ENCODE peak calls at places on chromosomes 3 and 15, in five cellular contexts. One of them, this sample, is unnamed.

GRCh38 chr15:62483817-62484216 is 318.7 kb upstream of the C2CD4B start:
- DNase-seq in suprapubic skin: no peak
- DNase-seq in endothelial cell of umbilical vein: no peak
- DNase-seq in esophagus muscularis mucosa: no peak
- DNase-seq in stomach: peak
- DNase-seq in this sample: no peak

GRCh38 chr3:124569761-124570160 is 160.5 kb upstream of the UMPS start:
- DNase-seq in suprapubic skin: no peak
- DNase-seq in endothelial cell of umbilical vein: no peak
- DNase-seq in esophagus muscularis mucosa: no peak
- DNase-seq in stomach: peak
- DNase-seq in this sample: no peak

GRCh38 chr3:138781012-138781470 is 53.7 kb downstream of the PIK3CB start:
- DNase-seq in suprapubic skin: no peak
- DNase-seq in endothelial cell of umbilical vein: no peak
- DNase-seq in esophagus muscularis mucosa: no peak
- DNase-seq in stomach: peak
- DNase-seq in this sample: no peak

GRCh38 chr15:99014803-99015676 is 7.4 kb upstream of the PGPEP1L start:
- DNase-seq in suprapubic skin: no peak
- DNase-seq in endothelial cell of umbilical vein: peak
- DNase-seq in esophagus muscularis mucosa: peak
- DNase-seq in stomach: peak
- DNase-seq in this sample: peak

GRCh38 chr15:28887344-28888174 is 1.8 kb downstream of the APBA2 start:
- DNase-seq in suprapubic skin: no peak
- DNase-seq in endothelial cell of umbilical vein: no peak
- DNase-seq in esophagus muscularis mucosa: no peak
- DNase-seq in stomach: no peak
- DNase-seq in this sample: no peak

GRCh38 chr15:88400069-88400468 is 67.1 kb downstream of the MRPL46 start:
- DNase-seq in suprapubic skin: no peak
- DNase-seq in endothelial cell of umbilical vein: no peak
- DNase-seq in esophagus muscularis mucosa: no peak
- DNase-seq in stomach: no peak
- DNase-seq in this sample: no peak

GRCh38 chr3:71031914-71032521 is 551.5 kb downstream of the FOXP1 start:
- DNase-seq in suprapubic skin: peak
- DNase-seq in endothelial cell of umbilical vein: peak
- DNase-seq in esophagus muscularis mucosa: peak
- DNase-seq in stomach: no peak
- DNase-seq in this sample: no peak

GRCh38 chr3:141360888-141361598 is 7.3 kb upstream of the ZBTB38 start:
- DNase-seq in suprapubic skin: no peak
- DNase-seq in endothelial cell of umbilical vein: peak
- DNase-seq in esophagus muscularis mucosa: no peak
- DNase-seq in stomach: no peak
- DNase-seq in this sample: no peak

GRCh38 chr15:70936326-70936725 is 43.7 kb downstream of the LRRC49 start:
- DNase-seq in suprapubic skin: no peak
- DNase-seq in endothelial cell of umbilical vein: no peak
- DNase-seq in esophagus muscularis mucosa: no peak
- DNase-seq in stomach: no peak
- DNase-seq in this sample: no peak

GRCh38 chr15:45640610-45641009 is 5.8 kb downstream of the SQOR start:
- DNase-seq in suprapubic skin: no peak
- DNase-seq in endothelial cell of umbilical vein: peak
- DNase-seq in esophagus muscularis mucosa: no peak
- DNase-seq in stomach: no peak
- DNase-seq in this sample: no peak

DNA sequence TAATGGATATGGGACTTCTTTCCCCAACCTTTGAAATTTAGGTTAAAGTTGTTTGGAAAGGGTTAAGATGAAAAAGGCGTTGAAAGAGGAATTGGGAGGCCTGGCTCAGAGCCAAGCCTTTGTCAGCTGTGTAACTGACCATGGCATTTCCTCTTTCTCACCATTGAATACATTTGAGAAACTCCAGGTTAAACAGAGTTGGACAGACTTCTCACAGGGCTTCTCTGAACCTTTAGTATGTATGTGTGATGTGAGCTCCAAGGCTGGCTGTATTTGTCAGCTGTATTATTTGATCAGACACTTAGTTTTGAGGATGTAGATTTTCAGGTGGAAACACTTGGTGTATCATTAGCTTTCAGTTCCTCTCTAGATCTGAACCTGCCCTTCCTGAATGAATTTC is 136.4 kb upstream of the GOLGA6L4 start:
- DNase-seq in suprapubic skin: no peak
- DNase-seq in endothelial cell of umbilical vein: peak
- DNase-seq in esophagus muscularis mucosa: no peak
- DNase-seq in stomach: peak
- DNase-seq in this sample: no peak
- TF ChIP-seq POLR2AphosphoS5 in suprapubic skin: no peak
- TF ChIP-seq POLR2AphosphoS5 in endothelial cell of umbilical vein: no peak
- TF ChIP-seq POLR2AphosphoS5 in esophagus muscularis mucosa: no peak
- TF ChIP-seq POLR2AphosphoS5 in stomach: no peak
- TF ChIP-seq POLR2AphosphoS5 in this sample: no peak

DNA sequence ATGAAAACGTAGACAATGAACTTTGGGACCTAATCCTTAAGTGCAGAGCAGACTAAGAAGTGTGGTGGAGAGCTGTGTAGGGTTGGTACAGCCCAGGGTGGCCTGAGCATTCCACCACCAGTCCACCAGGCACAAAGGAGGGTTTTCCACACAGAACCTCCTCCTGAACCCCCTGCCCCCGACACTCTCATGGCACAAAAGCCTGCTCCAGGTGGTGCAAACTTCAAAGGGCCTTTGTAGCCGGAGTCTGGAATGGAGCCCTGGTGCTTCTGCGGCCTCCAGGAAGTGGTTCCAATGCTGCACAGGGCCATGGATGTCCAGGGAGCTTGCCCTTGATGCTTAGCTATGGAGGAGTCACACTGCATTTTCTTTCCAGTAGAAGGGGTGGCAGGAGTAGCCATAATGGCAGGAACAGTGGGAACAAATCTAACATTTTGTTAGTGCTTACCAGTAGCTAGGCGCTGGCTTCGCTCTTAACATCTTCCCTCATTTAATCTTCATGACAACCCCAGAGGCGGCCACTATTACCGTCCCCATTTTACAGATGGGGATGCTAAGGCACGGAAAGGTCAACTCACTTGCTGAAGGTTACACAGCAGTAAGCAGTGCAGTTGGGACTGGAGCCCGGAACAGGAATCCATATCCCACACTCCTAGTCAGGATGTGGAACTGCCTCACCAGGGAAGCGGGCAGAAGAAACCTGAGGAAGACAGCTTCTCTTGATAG is 68.6 kb downstream of the LRIG1 start:
- DNase-seq in suprapubic skin: no peak
- DNase-seq in endothelial cell of umbilical vein: no peak
- DNase-seq in esophagus muscularis mucosa: no peak
- DNase-seq in stomach: no peak
- DNase-seq in this sample: no peak
- H3K27ac ChIP-seq in suprapubic skin: no peak
- H3K27ac ChIP-seq in endothelial cell of umbilical vein: no peak
- H3K27ac ChIP-seq in esophagus muscularis mucosa: no peak
- H3K27ac ChIP-seq in stomach: peak
- H3K27ac ChIP-seq in this sample: peak

GRCh38 chr3:10149222-10149621 is 7.6 kb downstream of the VHL start:
- DNase-seq in suprapubic skin: no peak
- DNase-seq in endothelial cell of umbilical vein: no peak
- DNase-seq in esophagus muscularis mucosa: no peak
- DNase-seq in stomach: no peak
- DNase-seq in this sample: no peak

GRCh38 chr3:10155658-10156057 is 9.1 kb upstream of the IRAK2 start:
- DNase-seq in suprapubic skin: no peak
- DNase-seq in endothelial cell of umbilical vein: no peak
- DNase-seq in esophagus muscularis mucosa: no peak
- DNase-seq in stomach: no peak
- DNase-seq in this sample: no peak

GRCh38 chr3:10155123-10155472 is 9.6 kb upstream of the IRAK2 start:
- DNase-seq in suprapubic skin: no peak
- DNase-seq in endothelial cell of umbilical vein: no peak
- DNase-seq in esophagus muscularis mucosa: no peak
- DNase-seq in stomach: no peak
- DNase-seq in this sample: no peak

GRCh38 chr3:10154335-10155122 is 10.2 kb upstream of the IRAK2 start:
- DNase-seq in suprapubic skin: no peak
- DNase-seq in endothelial cell of umbilical vein: no peak
- DNase-seq in esophagus muscularis mucosa: no peak
- DNase-seq in stomach: no peak
- DNase-seq in this sample: no peak

GRCh38 chr3:10150987-10151386 is 9.4 kb downstream of the VHL start:
- DNase-seq in suprapubic skin: no peak
- DNase-seq in endothelial cell of umbilical vein: no peak
- DNase-seq in esophagus muscularis mucosa: no peak
- DNase-seq in stomach: no peak
- DNase-seq in this sample: no peak
- TF ChIP-seq POLR2AphosphoS5 in suprapubic skin: no peak
- TF ChIP-seq POLR2AphosphoS5 in endothelial cell of umbilical vein: no peak
- TF ChIP-seq POLR2AphosphoS5 in esophagus muscularis mucosa: no peak
- TF ChIP-seq POLR2AphosphoS5 in stomach: no peak
- TF ChIP-seq POLR2AphosphoS5 in this sample: no peak

DNA sequence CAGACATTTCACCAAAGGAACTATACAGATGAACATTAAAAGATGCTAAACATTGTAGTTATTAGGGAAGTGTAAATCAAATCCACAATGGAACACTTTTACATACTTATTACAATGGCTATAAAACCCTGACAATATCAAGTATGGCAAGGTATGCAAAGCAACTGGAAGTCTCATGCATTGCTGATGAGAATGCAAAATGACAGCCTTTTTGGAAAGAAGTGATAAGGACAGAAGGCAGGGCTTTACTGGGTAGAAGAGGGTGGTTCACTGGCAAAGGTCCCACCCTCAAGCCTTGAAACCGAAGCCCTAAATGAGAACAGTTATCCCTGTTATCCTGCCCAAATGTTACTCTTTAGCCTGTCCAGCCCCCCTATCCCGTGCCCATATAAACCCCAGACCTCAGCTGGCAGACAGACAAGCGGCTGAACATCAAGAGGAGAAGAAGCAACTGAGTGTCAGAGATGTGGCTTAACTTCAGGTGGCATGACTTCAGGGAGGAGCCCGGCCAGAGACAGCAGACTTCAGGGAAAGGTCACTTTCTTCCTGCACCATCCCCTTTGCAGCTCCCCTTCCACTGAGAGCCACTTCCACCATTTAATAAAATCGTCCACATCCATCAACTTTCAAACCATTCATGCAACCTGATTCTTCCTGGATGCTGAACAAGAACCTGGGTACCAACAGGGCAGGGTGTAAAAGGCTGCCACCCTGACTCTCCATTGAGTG is 722 bp upstream of the GCSAM start:
- DNase-seq in suprapubic skin: no peak
- DNase-seq in endothelial cell of umbilical vein: no peak
- DNase-seq in esophagus muscularis mucosa: no peak
- DNase-seq in stomach: no peak
- DNase-seq in this sample: no peak
- H3K27ac ChIP-seq in suprapubic skin: no peak
- H3K27ac ChIP-seq in endothelial cell of umbilical vein: no peak
- H3K27ac ChIP-seq in esophagus muscularis mucosa: no peak
- H3K27ac ChIP-seq in stomach: peak
- H3K27ac ChIP-seq in this sample: no peak

DNA sequence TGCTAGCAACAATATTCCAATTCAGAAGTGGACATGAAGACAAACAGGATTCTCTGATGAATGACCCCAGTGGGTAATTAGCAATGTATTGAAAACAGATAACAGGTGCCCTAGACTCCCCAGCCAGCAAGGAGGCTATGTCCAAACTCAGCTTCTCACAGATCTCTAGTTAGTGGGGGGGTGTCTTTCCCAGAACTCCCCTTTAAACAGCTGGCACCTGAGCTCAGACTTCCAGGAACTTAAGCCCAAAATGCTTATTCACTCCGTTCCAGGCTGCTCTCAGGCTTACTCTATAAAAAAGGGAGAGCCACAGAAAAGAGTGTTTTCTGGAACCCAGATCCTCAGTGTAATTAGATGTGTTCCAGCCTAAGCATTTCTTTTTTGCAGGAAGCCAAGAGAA is 423.0 kb upstream of the THBS1 start:
- DNase-seq in suprapubic skin: no peak
- DNase-seq in endothelial cell of umbilical vein: no peak
- DNase-seq in esophagus muscularis mucosa: no peak
- DNase-seq in stomach: no peak
- DNase-seq in this sample: no peak
- TF ChIP-seq POLR2AphosphoS5 in suprapubic skin: no peak
- TF ChIP-seq POLR2AphosphoS5 in endothelial cell of umbilical vein: no peak
- TF ChIP-seq POLR2AphosphoS5 in esophagus muscularis mucosa: no peak
- TF ChIP-seq POLR2AphosphoS5 in stomach: no peak
- TF ChIP-seq POLR2AphosphoS5 in this sample: no peak

GRCh38 chr3:7205535-7206331 is 344.8 kb downstream of the GRM7 start:
- DNase-seq in suprapubic skin: no peak
- DNase-seq in endothelial cell of umbilical vein: peak
- DNase-seq in esophagus muscularis mucosa: no peak
- DNase-seq in stomach: no peak
- DNase-seq in this sample: no peak
- H3K27ac ChIP-seq in suprapubic skin: no peak
- H3K27ac ChIP-seq in endothelial cell of umbilical vein: peak
- H3K27ac ChIP-seq in esophagus muscularis mucosa: no peak
- H3K27ac ChIP-seq in stomach: no peak
- H3K27ac ChIP-seq in this sample: peak

DNA sequence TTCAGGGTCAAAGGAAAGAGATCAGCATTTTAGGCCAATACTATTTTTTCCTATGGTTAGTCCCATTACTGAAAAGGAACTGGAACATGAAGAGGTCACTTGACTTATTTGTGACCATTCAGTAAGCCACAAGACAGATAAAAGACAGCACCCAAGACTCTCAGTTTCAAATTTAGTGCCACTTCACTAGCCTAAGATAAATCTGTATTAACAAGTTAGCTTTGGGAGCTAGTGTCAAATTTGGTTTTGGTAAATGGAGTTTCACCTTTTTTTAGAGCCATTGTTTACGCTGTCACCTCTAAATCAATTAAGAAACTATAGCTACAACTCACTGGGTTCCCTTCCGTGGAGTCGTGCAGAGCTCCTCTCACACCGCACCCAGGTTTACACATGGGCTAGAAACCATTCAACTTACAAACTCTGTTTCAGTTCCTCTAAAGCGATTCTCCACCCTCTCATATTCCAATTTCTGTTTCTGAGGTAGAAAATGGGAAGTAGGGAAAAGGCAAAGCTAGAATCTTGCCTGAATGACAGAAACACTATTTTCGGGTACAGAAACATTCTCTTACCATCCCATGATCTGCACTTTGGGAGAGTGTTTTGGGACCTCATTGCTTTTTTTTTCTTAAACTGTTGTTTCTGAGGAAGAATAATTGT is 14.3 kb downstream of the CCDC32 start:
- DNase-seq in suprapubic skin: no peak
- DNase-seq in endothelial cell of umbilical vein: no peak
- DNase-seq in esophagus muscularis mucosa: no peak
- DNase-seq in stomach: no peak
- DNase-seq in this sample: no peak
- TF ChIP-seq POLR2AphosphoS5 in suprapubic skin: no peak
- TF ChIP-seq POLR2AphosphoS5 in endothelial cell of umbilical vein: no peak
- TF ChIP-seq POLR2AphosphoS5 in esophagus muscularis mucosa: no peak
- TF ChIP-seq POLR2AphosphoS5 in stomach: no peak
- TF ChIP-seq POLR2AphosphoS5 in this sample: no peak

GRCh38 chr3:50651445-50651844 is 23.3 kb upstream of the DOCK3 start:
- DNase-seq in suprapubic skin: no peak
- DNase-seq in endothelial cell of umbilical vein: no peak
- DNase-seq in esophagus muscularis mucosa: no peak
- DNase-seq in stomach: no peak
- DNase-seq in this sample: no peak
- H3K27ac ChIP-seq in suprapubic skin: no peak
- H3K27ac ChIP-seq in endothelial cell of umbilical vein: no peak
- H3K27ac ChIP-seq in esophagus muscularis mucosa: no peak
- H3K27ac ChIP-seq in stomach: no peak
- H3K27ac ChIP-seq in this sample: no peak

GRCh38 chr3:187958432-187959003 is 195.4 kb upstream of the LPP start:
- DNase-seq in suprapubic skin: no peak
- DNase-seq in endothelial cell of umbilical vein: no peak
- DNase-seq in esophagus muscularis mucosa: no peak
- DNase-seq in stomach: peak
- DNase-seq in this sample: no peak
- TF ChIP-seq POLR2AphosphoS5 in suprapubic skin: no peak
- TF ChIP-seq POLR2AphosphoS5 in endothelial cell of umbilical vein: no peak
- TF ChIP-seq POLR2AphosphoS5 in esophagus muscularis mucosa: no peak
- TF ChIP-seq POLR2AphosphoS5 in stomach: no peak
- TF ChIP-seq POLR2AphosphoS5 in this sample: no peak

This sample was measured in breast epithelium.